ENCODE peak calls at places on chromosomes 3 and 15, in nine cellular contexts. H is tibial artery; O is heart left ventricle; M is naive thymus-derived CD4-positive, alpha-beta T cell; C is left ventricle myocardium inferior; K is cardiac muscle cell; J is small intestine; W is CD8-positive, alpha-beta memory T cell; I is neuronal stem cell. G is an unnamed sample.
A peak's percentile ranks its signal among the peaks of the same experiment; 100 is the strongest.

GRCh38 chr3:46866032-46866595 is 2.9 kb upstream of the MYL3 start:
- DNase-seq in C (peak; percentile 12), O (no peak), I (no peak), J (no peak), M (no peak), K (no peak), W (no peak), H (no peak), G (no peak)

GRCh38 chr15:84731774-84732173 is 15.8 kb upstream of the SEC11A start:
- DNase-seq in O (no peak), K (no peak), C (no peak), J (no peak), I (no peak), M (no peak), H (no peak), W (no peak), G (no peak)

GRCh38 chr15:84620626-84621025 is 19.8 kb downstream of the ZSCAN2 start:
- DNase-seq in O (no peak), W (no peak), J (no peak), I (no peak), H (no peak), C (no peak), M (no peak), K (no peak), G (no peak)

GRCh38 chr3:98903099-98903498 is 1.6 kb upstream of the DCBLD2 start:
- DNase-seq in H (no peak), M (no peak), K (no peak), I (no peak), W (no peak), O (no peak), J (no peak), C (no peak), G (no peak)

GRCh38 chr3:161395613-161396012 is 24.3 kb upstream of the SPTSSB start:
- DNase-seq in J (no peak), K (no peak), O (no peak), M (no peak), I (no peak), W (no peak), C (no peak), H (no peak), G (no peak)

GRCh38 chr3:23202921-23203650 is at the start of gene UBE2E2:
- DNase-seq in W (peak; percentile 21), H (peak; percentile 60), K (peak; percentile 84), J (peak; percentile 48), C (peak; percentile 76), I (peak; percentile 75), M (peak; percentile 54), O (peak; percentile 82), G (peak; percentile 72)

GRCh38 chr3:86702381-86702958 is 288.5 kb downstream of the VGLL3 start:
- DNase-seq in O (no peak), W (no peak), C (no peak), M (no peak), I (peak; percentile 3), J (no peak), H (no peak), K (peak; percentile 2), G (no peak)

GRCh38 chr3:52614689-52615088 is 71.0 kb downstream of the PBRM1 start:
- DNase-seq in H (no peak), C (no peak), K (no peak), J (no peak), M (no peak), I (no peak), W (no peak), O (no peak), G (no peak)

GRCh38 chr3:156474560-156475389 is 80.1 kb downstream of the SSR3 start:
- DNase-seq in H (no peak), I (peak; percentile 30), W (no peak), O (no peak), M (no peak), C (no peak), K (peak; percentile 55), J (no peak), G (no peak)

GRCh38 chr15:90934256-90934948 is 683 bp upstream of the UNC45A start:
- DNase-seq in I (peak; percentile 77), H (peak; percentile 82), J (peak; percentile 89), M (peak; percentile 72), C (peak; percentile 84), K (peak; percentile 87), O (peak; percentile 86), W (peak; percentile 78), G (peak; percentile 61)

GRCh38 chr15:92667291-92667904 is 11.8 kb upstream of the FAM174B start:
- DNase-seq in H (no peak), M (no peak), O (no peak), K (no peak), C (no peak), I (no peak), J (peak; percentile 32), W (no peak), G (no peak)

GRCh38 chr15:92663250-92663951 is 7.8 kb upstream of the FAM174B start:
- DNase-seq in O (no peak), H (no peak), M (no peak), K (no peak), C (no peak), W (no peak), I (no peak), J (no peak), G (no peak)

GRCh38 chr15:92664178-92664900 is 8.8 kb upstream of the FAM174B start:
- DNase-seq in C (no peak), J (no peak), W (no peak), O (no peak), H (no peak), K (no peak), I (no peak), M (no peak), G (no peak)

GRCh38 chr15:92666780-92667179 is 11.2 kb upstream of the FAM174B start:
- DNase-seq in I (no peak), W (no peak), M (no peak), K (no peak), C (peak; percentile 70), H (peak; percentile 45), J (no peak), O (peak; percentile 60), G (no peak)

DNA sequence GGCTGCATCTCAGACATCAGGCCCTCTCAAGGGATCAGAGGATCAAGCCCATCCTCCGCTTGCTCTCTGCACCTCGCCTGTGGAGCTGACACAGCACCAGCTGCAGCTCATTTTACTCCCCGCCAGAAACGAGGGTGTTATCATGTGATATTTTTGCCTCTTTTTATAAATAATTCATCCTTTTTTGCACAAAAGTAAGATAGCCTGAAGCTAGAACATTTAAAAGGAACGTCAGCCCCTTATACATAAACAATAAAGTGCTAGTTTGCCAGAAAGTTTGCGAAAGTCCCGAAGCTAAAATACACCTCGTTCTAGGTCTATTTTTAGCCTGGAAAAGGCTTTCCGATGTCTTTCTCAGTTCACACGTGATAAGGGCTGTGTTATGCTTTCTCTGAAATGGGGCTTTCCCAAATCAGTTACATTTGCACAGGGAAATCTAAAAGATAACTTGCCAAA is 9.6 kb upstream of the FAM174B start:
- DNase-seq in M (no peak), H (no peak), W (no peak), K (peak; percentile 36), C (peak; percentile 20), O (no peak), J (no peak), I (no peak), G (no peak)
- H3K27ac ChIP-seq in M (no peak overlapping the region), H (peak overlapping the region; percentile 37), W (no peak overlapping the region), K (peak overlapping the region; percentile 61), C (peak overlapping the region; percentile 73), O (peak overlapping the region; percentile 35), J (peak overlapping the region; percentile 42), I (no peak overlapping the region), G (no peak overlapping the region)

GRCh38 chr15:64014995-64015394 is 31.3 kb downstream of the DAPK2 start:
- DNase-seq in C (peak; percentile 71), I (no peak), M (no peak), O (peak; percentile 70), J (no peak), W (no peak), H (no peak), K (no peak), G (peak; percentile 80)

GRCh38 chr15:64013179-64014043 is 32.9 kb downstream of the DAPK2 start:
- DNase-seq in M (no peak), K (no peak), C (no peak), W (no peak), J (peak; percentile 85), H (no peak), I (no peak), O (no peak), G (peak; percentile 33)

GRCh38 chr15:64017591-64018163 is 28.6 kb downstream of the DAPK2 start:
- DNase-seq in K (no peak), W (no peak), M (no peak), J (no peak), C (no peak), I (no peak), O (no peak), H (no peak), G (peak; percentile 42)

GRCh38 chr15:64017082-64017588 is 29.1 kb downstream of the DAPK2 start:
- DNase-seq in J (peak; percentile 77), K (no peak), I (no peak), C (no peak), W (no peak), M (no peak), O (no peak), H (no peak), G (no peak)

GRCh38 chr15:64016257-64016656 is 30.0 kb downstream of the DAPK2 start:
- DNase-seq in M (no peak), I (no peak), O (no peak), K (no peak), W (no peak), J (no peak), H (no peak), C (no peak), G (no peak)
- H3K4me1 ChIP-seq in M (no peaks in the 10 kb centered on the region), I (no peaks in the 10 kb centered on the region), O (peaks cover 82% of the 10 kb centered on the region), K (peaks cover 7% of the 10 kb centered on the region), W (peaks cover 2% of the 10 kb centered on the region), J (peaks cover 11% of the 10 kb centered on the region), H (no peaks in the 10 kb centered on the region), C (peaks cover 89% of the 10 kb centered on the region), G (peaks cover 97% of the 10 kb centered on the region)

DNA sequence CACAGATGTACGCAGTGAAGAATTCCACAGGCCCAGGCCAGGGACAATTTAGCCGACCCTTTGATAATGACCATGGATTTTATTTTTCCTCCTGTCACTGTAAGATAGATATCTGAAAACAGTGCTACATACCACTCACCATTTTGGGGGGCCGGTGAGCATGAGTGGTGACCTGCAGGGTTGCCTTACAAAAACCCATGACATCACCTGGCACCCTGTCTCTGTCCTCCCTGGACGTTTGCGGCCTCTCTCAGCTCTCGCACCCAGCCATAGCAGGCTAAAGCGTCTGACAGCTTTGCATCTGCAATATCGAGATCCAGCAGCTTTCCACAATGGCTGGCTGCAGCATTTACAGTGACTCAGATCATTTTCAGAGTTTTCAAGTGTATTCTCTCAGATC is 257.5 kb downstream of the XXYLT1 start:
- DNase-seq in K (no peak), C (no peak), O (no peak), H (no peak), I (no peak), M (no peak), W (no peak), J (no peak), G (no peak)
- H3K27me3 ChIP-seq in K (no peaks in the 10 kb centered on the region), C (no peaks in the 10 kb centered on the region), O (no peaks in the 10 kb centered on the region), H (no peaks in the 10 kb centered on the region), I (no peaks in the 10 kb centered on the region), M (no peaks in the 10 kb centered on the region), W (no peaks in the 10 kb centered on the region), J (no peaks in the 10 kb centered on the region), G (no peaks in the 10 kb centered on the region)

DNA sequence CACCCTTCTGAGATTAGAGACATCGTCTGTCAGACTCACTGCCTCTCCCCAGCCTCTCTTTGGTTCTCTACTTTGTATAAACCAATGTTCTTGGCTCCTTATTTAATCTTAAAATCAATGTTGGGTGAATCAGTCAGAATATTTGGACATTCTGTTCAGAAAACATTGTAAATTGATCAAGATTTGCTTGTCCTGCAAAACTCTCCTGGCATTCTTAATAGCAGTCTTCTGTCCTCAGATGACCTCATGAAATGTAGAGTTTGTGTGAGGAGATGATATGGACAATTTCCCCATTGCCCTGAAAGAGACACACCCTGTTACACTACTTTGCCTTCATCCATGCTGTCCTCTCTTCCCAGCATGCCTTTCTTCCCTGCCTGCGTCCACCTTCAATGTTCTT is 33.6 kb downstream of the CD200R1L start:
- DNase-seq in K (no peak), M (no peak), H (no peak), C (no peak), O (no peak), I (no peak), W (no peak), J (no peak), G (no peak)
- H3K27ac ChIP-seq in K (no peak overlapping the region), M (no peak overlapping the region), H (no peak overlapping the region), C (peak overlapping the region; percentile 81), O (peak overlapping the region; percentile 63), I (no peak overlapping the region), W (no peak overlapping the region), J (peak overlapping the region; percentile 21), G (no peak overlapping the region)

G was measured in gastrocnemius medialis.